ENCODE peak calls at places on chromosomes 13 and 19, in eight cellular contexts. B, A, I, T, O, D, S and M are unnamed samples.

GRCh38 chr13:59666504-59666903 is 497.2 kb downstream of the DIAPH3 start:
- DNase-seq in I (no peak), T (no peak), A (no peak), D (no peak), B (no peak), O (no peak), S (no peak), M (peak; percentile 62)

GRCh38 chr13:26787961-26788360 is 27.4 kb upstream of the GPR12 start:
- DNase-seq in T (no peak), S (no peak), A (no peak), O (no peak), D (no peak), B (no peak), I (no peak), M (peak; percentile 22)

GRCh38 chr13:35784286-35784951 is 307.9 kb upstream of the MAB21L1 start:
- DNase-seq in B (no peak), A (no peak), O (no peak), I (no peak), S (no peak), T (no peak), D (no peak), M (no peak)

GRCh38 chr19:45082170-45082569 is 3.1 kb downstream of the GEMIN7 start:
- DNase-seq in D (no peak), T (no peak), O (no peak), A (no peak), B (no peak), I (no peak), S (no peak), M (no peak)

GRCh38 chr19:17402982-17403855 is 2.2 kb downstream of the BST2 start:
- DNase-seq in O (peak; percentile 36), D (peak; percentile 35), T (no peak), B (peak; percentile 50), A (no peak), S (peak; percentile 16), I (no peak), M (no peak)

GRCh38 chr13:106986033-106986484 is 418.1 kb upstream of the ARGLU1 start:
- DNase-seq in I (peak; percentile 18), S (no peak), O (no peak), B (no peak), T (no peak), A (no peak), D (no peak), M (no peak)

GRCh38 chr19:38034153-38034835 is 127.3 kb downstream of the SIPA1L3 start:
- DNase-seq in D (no peak), I (no peak), S (no peak), A (no peak), B (no peak), T (no peak), O (no peak), M (no peak)

GRCh38 chr19:3968556-3969434 is 2.1 kb downstream of the DAPK3 start:
- DNase-seq in S (peak; percentile 96), A (peak; percentile 96), D (no peak), O (no peak), B (no peak), T (no peak), I (peak; percentile 91), M (peak; percentile 45)

GRCh38 chr19:33702606-33703437 is 81.1 kb downstream of the CHST8 start:
- DNase-seq in B (no peak), A (no peak), S (no peak), I (no peak), O (no peak), D (no peak), T (no peak), M (no peak)

GRCh38 chr19:9914001-9914314 is 22.4 kb downstream of the OLFM2 start:
- DNase-seq in D (no peak), A (no peak), I (no peak), S (peak; percentile 65), T (no peak), O (no peak), B (no peak), M (no peak)

GRCh38 chr19:18469245-18470107 is 31.5 kb upstream of the ISYNA1 start:
- DNase-seq in D (peak; percentile 67), S (peak; percentile 86), A (peak; percentile 94), I (peak; percentile 69), B (peak; percentile 62), T (no peak), O (peak; percentile 50), M (peak; percentile 53)

GRCh38 chr19:54164369-54165068 is 5.0 kb upstream of the LENG1 start:
- DNase-seq in O (peak; percentile 70), S (no peak), I (no peak), D (peak; percentile 71), B (peak; percentile 61), T (no peak), A (peak; percentile 94), M (no peak)

GRCh38 chr13:62512194-62513141 is 1096.8 kb upstream of the PCDH20 start:
- DNase-seq in O (no peak), I (no peak), T (no peak), S (no peak), D (no peak), B (no peak), A (no peak), M (peak; percentile 57)

GRCh38 chr13:42022796-42023493 is 25.5 kb upstream of the DGKH start:
- DNase-seq in T (no peak), O (no peak), D (no peak), S (no peak), A (no peak), B (no peak), I (no peak), M (no peak)

GRCh38 chr13:99123101-99124045 is 77.3 kb upstream of the UBAC2 start:
- DNase-seq in T (no peak), I (no peak), O (no peak), D (no peak), B (no peak), S (no peak), A (no peak), M (no peak)

GRCh38 chr19:7191946-7192691 is 102.1 kb downstream of the INSR start:
- DNase-seq in D (peak; percentile 37), B (peak; percentile 57), T (no peak), I (no peak), O (peak; percentile 44), S (no peak), A (no peak), M (no peak)

GRCh38 chr13:64758520-64758919 is 2471.6 kb downstream of the PCDH9 start:
- DNase-seq in O (no peak), A (no peak), D (no peak), I (no peak), B (no peak), S (no peak), T (no peak), M (no peak)

GRCh38 chr19:45827459-45828093 is 12.5 kb upstream of the RSPH6A start:
- DNase-seq in S (no peak), T (no peak), I (no peak), A (no peak), B (no peak), O (no peak), D (no peak), M (no peak)

GRCh38 chr13:24854311-24854710 is 90.3 kb downstream of the RNF17 start:
- DNase-seq in T (no peak), S (no peak), I (no peak), A (no peak), O (no peak), D (no peak), B (no peak), M (no peak)

GRCh38 chr13:35881360-35881759 is 249.8 kb downstream of the DCLK1 start:
- DNase-seq in D (no peak), A (no peak), B (no peak), S (no peak), T (peak; percentile 42), O (no peak), I (no peak), M (peak; percentile 91)